ENCODE peak calls at places on chromosomes 13 and 19, in six cellular contexts. U, I, B, N, C and Y are unnamed samples.

GRCh38 chr19:18856385-18857126 is 24.8 kb downstream of the UPF1 start:
- DNase-seq in U (peak), I (no peak), B (peak), N (no peak), C (no peak), Y (no peak)

GRCh38 chr13:27712421-27712820 is 79.9 kb upstream of the GSX1 start:
- DNase-seq in U (no peak), I (peak), B (no peak), N (peak), C (no peak), Y (no peak)

GRCh38 chr19:3059653-3060052 is 2.6 kb downstream of the TLE5 start:
- DNase-seq in U (no peak), I (no peak), B (no peak), N (no peak), C (no peak), Y (no peak)

GRCh38 chr13:66547685-66548084 is 682.5 kb downstream of the PCDH9 start:
- DNase-seq in U (no peak), I (no peak), B (no peak), N (no peak), C (no peak), Y (no peak)

GRCh38 chr13:44331446-44331845 is 42.2 kb upstream of the SERP2 start:
- DNase-seq in U (no peak), I (no peak), B (peak), N (no peak), C (no peak), Y (no peak)

GRCh38 chr19:4052114-4052992 is 14.3 kb downstream of the ZBTB7A start:
- DNase-seq in U (no peak), I (peak), B (peak), N (no peak), C (no peak), Y (no peak)

GRCh38 chr13:98678741-98679140 is 73.7 kb downstream of the SLC15A1 start:
- DNase-seq in U (no peak), I (no peak), B (no peak), N (no peak), C (no peak), Y (no peak)

GRCh38 chr13:18943721-18944391 is 237.8 kb downstream of the TUBA3C start:
- DNase-seq in U (no peak), I (no peak), B (no peak), N (no peak), C (no peak), Y (no peak)

GRCh38 chr19:15923702-15924101 is 10.6 kb downstream of the CYP4F11 start:
- DNase-seq in U (no peak), I (no peak), B (no peak), N (no peak), C (no peak), Y (no peak)

GRCh38 chr19:24159707-24160106 is 72.7 kb downstream of the ZNF254 start:
- DNase-seq in U (no peak), I (no peak), B (peak), N (peak), C (no peak), Y (no peak)